ENCODE peak calls at places on chromosome 12, in ten cellular contexts. I, C, L, Z, U, V, P, A, Y and K are unnamed samples.

GRCh38 chr12:3319723-3320492 is 171.1 kb upstream of the PRMT8 start:
- DNase-seq in I (no peak), C (no peak), L (no peak), Z (no peak), U (no peak), V (no peak), P (no peak), A (no peak), Y (no peak), K (no peak)

GRCh38 chr12:50142993-50143392 is 24.2 kb downstream of the CERS5 start:
- DNase-seq in I (no peak), C (no peak), L (no peak), Z (no peak), U (no peak), V (no peak), P (no peak), A (no peak), Y (no peak), K (no peak)

GRCh38 chr12:5456906-5457305 is 25.0 kb downstream of the NTF3 start:
- DNase-seq in I (no peak), C (peak; percentile 33), L (no peak), Z (peak; percentile 32), U (no peak), V (no peak), P (no peak), A (no peak), Y (no peak), K (peak; percentile 69)

GRCh38 chr12:117192057-117192456 is 1.8 kb upstream of the FBXO21 start:
- DNase-seq in I (no peak), C (no peak), L (no peak), Z (no peak), U (no peak), V (no peak), P (no peak), A (no peak), Y (no peak), K (peak; percentile 5)

GRCh38 chr12:118645219-118645618 is 268.9 kb downstream of the SUDS3 start:
- DNase-seq in I (no peak), C (no peak), L (no peak), Z (no peak), U (no peak), V (no peak), P (peak; percentile 11), A (no peak), Y (peak; percentile 91), K (no peak)

GRCh38 chr12:116524311-116524710 is 34.9 kb upstream of the MAP1LC3B2 start:
- DNase-seq in I (no peak), C (no peak), L (no peak), Z (no peak), U (no peak), V (no peak), P (no peak), A (no peak), Y (no peak), K (no peak)

GRCh38 chr12:95548056-95548538 is 3.2 kb downstream of the USP44 start:
- DNase-seq in I (peak; percentile 76), C (no peak), L (no peak), Z (no peak), U (peak; percentile 62), V (no peak), P (no peak), A (no peak), Y (peak; percentile 51), K (no peak)

GRCh38 chr12:22355011-22355580 is 20.6 kb upstream of the ST8SIA1 start:
- DNase-seq in I (no peak), C (no peak), L (no peak), Z (no peak), U (no peak), V (no peak), P (no peak), A (no peak), Y (no peak), K (no peak)

DNA sequence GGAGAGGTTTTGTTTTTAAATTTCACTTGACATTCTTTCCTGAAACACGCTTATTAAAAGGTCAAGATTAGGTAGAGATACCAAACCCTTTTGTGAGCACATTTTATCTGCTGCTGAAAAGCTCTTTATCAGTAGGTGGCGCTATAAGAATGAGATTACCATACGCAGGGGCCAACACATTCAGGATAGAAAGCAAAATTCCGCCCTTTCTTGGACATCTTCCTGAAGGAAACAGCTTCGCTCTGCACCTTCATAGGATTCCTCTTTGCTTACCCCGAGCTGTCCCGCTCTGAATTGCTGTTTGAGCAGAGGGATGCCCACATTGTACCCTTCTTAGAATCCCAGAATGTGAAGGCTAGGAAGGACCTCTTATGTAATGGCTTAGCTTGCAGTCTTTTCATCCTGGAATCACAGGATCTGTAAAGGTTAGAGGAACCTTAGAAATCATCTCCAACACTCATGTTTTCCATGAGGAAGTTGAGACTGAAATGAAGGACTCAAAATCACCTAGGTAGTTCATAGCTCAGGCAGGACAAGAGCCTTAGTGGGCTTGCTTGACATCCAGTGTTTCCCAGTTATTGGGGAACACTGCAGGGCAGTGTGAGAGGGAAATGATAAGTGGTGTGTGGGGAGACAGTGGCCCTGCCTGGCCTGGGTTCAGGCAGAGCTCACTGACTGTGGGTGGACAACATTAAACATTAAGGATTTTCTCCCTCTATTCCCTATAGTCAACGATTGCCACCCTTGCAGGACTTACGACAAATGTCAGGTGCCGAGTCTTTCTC is 38.7 kb upstream of the CRY1 start:
- DNase-seq in I (no peak), C (peak; percentile 32), L (no peak), Z (no peak), U (no peak), V (no peak), P (peak; percentile 60), A (peak; percentile 20), Y (peak; percentile 79), K (peak; percentile 73)
- TF ChIP-seq CTCF in I (peak; percentile 69), C (peak; percentile 76), L (peak; percentile 53), Z (peak; percentile 61), U (peak; percentile 71), V (peak; percentile 75), P (peak; percentile 82), A (no peak), Y (peak; percentile 80), K (peak; percentile 73)

GRCh38 chr12:56334490-56334793 is 642 bp upstream of the PAN2 start:
- DNase-seq in I (no peak), C (no peak), L (no peak), Z (no peak), U (no peak), V (no peak), P (no peak), A (no peak), Y (no peak), K (no peak)

GRCh38 chr12:56338643-56339422 is at the start of gene IL23A:
- DNase-seq in I (no peak), C (peak; percentile 8), L (no peak), Z (no peak), U (no peak), V (no peak), P (peak; percentile 93), A (no peak), Y (no peak), K (peak; percentile 61)

GRCh38 chr12:56336361-56337167 is 2.1 kb upstream of the IL23A start:
- DNase-seq in I (no peak), C (peak; percentile 76), L (no peak), Z (no peak), U (peak; percentile 58), V (no peak), P (peak; percentile 33), A (no peak), Y (no peak), K (no peak)

GRCh38 chr12:56333679-56334489 is at the start of gene PAN2:
- DNase-seq in I (peak; percentile 97), C (peak; percentile 99), L (peak; percentile 97), Z (peak; percentile 97), U (peak; percentile 96), V (peak; percentile 95), P (peak; percentile 98), A (peak; percentile 96), Y (peak; percentile 95), K (peak; percentile 99)

GRCh38 chr12:56337753-56338221 is 897 bp upstream of the IL23A start:
- DNase-seq in I (no peak), C (peak; percentile 66), L (no peak), Z (no peak), U (no peak), V (no peak), P (no peak), A (no peak), Y (no peak), K (peak; percentile 19)
- H3K4me3 ChIP-seq in I (no peak overlapping the region), C (no peak overlapping the region), L (no peak overlapping the region), Z (no peak overlapping the region), U (no peak overlapping the region), V (no peak overlapping the region), P (peak overlapping the region; percentile 5), A (no peak overlapping the region), Y (no peak overlapping the region), K (no peak overlapping the region)

DNA sequence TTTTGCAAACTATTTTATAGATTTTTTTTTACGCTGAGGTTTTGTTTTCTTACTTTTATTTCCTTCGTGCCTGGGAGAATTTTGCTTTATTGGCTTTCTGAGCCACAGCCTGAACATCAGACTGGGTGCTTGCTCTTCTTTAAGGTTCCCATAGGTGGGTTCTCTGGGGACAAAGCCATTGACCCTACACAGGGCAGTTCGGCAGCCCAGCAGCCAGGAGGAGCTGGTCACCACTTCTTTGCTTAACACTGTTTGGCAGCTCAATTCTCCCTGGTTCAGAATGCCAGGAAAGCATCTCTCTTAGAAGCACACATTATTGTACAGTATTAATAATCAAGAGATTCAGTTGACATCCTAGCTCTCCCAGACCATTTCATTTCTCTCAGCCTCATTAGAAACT is 140.8 kb upstream of the NEDD1 start:
- DNase-seq in I (no peak), C (no peak), L (no peak), Z (no peak), U (no peak), V (no peak), P (no peak), A (no peak), Y (no peak), K (no peak)
- TF ChIP-seq CTCF in I (no peak), C (no peak), L (no peak), Z (no peak), U (no peak), V (no peak), P (no peak), A (no peak), Y (peak; percentile 13), K (peak; percentile 20)

GRCh38 chr12:114414866-114415524 is 9.1 kb upstream of the TBX5 start:
- DNase-seq in I (no peak), C (no peak), L (no peak), Z (no peak), U (no peak), V (no peak), P (no peak), A (no peak), Y (no peak), K (no peak)

GRCh38 chr12:114412825-114413749 is 7.1 kb upstream of the TBX5 start:
- DNase-seq in I (no peak), C (no peak), L (no peak), Z (no peak), U (no peak), V (no peak), P (no peak), A (no peak), Y (no peak), K (no peak)

GRCh38 chr12:114415525-114415868 is 9.6 kb upstream of the TBX5 start:
- DNase-seq in I (no peak), C (no peak), L (no peak), Z (no peak), U (no peak), V (no peak), P (no peak), A (no peak), Y (peak; percentile 82), K (no peak)

GRCh38 chr12:114416028-114416427 is 10.1 kb upstream of the TBX5 start:
- DNase-seq in I (no peak), C (no peak), L (no peak), Z (no peak), U (no peak), V (no peak), P (no peak), A (no peak), Y (no peak), K (no peak)

GRCh38 chr12:114414031-114414865 is 8.3 kb upstream of the TBX5 start:
- DNase-seq in I (no peak), C (no peak), L (no peak), Z (no peak), U (no peak), V (no peak), P (no peak), A (no peak), Y (peak; percentile 56), K (no peak)
- H3K4me3 ChIP-seq in I (no peak overlapping the region), C (no peak overlapping the region), L (no peak overlapping the region), Z (no peak overlapping the region), U (peak overlapping the region; percentile 21), V (peak overlapping the region; percentile 33), P (no peak overlapping the region), A (no peak overlapping the region), Y (no peak overlapping the region), K (no peak overlapping the region)